ENCODE peak calls at places on chromosome 17, in ten cellular contexts. A, H, Q, C, K, G, D, X, R and P are unnamed samples.

GRCh38 chr17:17403899-17404576 is 72.8 kb upstream of the MED9 start:
- DNase-seq in A (no peak), H (no peak), Q (no peak), C (no peak), K (no peak), G (no peak), D (peak; percentile 45), X (no peak), R (no peak), P (no peak)

GRCh38 chr17:81030726-81031570 is 4.0 kb upstream of the BAIAP2 start:
- DNase-seq in A (no peak), H (no peak), Q (no peak), C (peak; percentile 86), K (peak; percentile 64), G (peak; percentile 67), D (peak; percentile 70), X (peak; percentile 33), R (no peak), P (no peak)

GRCh38 chr17:77608431-77608830 is 350.1 kb upstream of the TNRC6C start:
- DNase-seq in A (no peak), H (no peak), Q (no peak), C (no peak), K (no peak), G (no peak), D (no peak), X (no peak), R (no peak), P (no peak)

GRCh38 chr17:55417411-55418268 is 4.0 kb downstream of the MMD start:
- DNase-seq in A (no peak), H (no peak), Q (no peak), C (no peak), K (no peak), G (no peak), D (no peak), X (no peak), R (no peak), P (no peak)

GRCh38 chr17:45310380-45311324 is 6.2 kb downstream of the MAP3K14 start:
- DNase-seq in A (peak; percentile 87), H (no peak), Q (no peak), C (peak; percentile 54), K (no peak), G (no peak), D (peak; percentile 84), X (no peak), R (no peak), P (no peak)

GRCh38 chr17:44065668-44066203 is 735 bp downstream of the LSM12 start:
- DNase-seq in A (no peak), H (no peak), Q (no peak), C (no peak), K (no peak), G (no peak), D (no peak), X (no peak), R (no peak), P (no peak)

GRCh38 chr17:44220211-44221071 is 966 bp upstream of the UBTF start:
- DNase-seq in A (peak; percentile 52), H (peak; percentile 64), Q (no peak), C (no peak), K (peak; percentile 75), G (peak; percentile 77), D (peak; percentile 42), X (peak; percentile 61), R (no peak), P (no peak)

GRCh38 chr17:67555855-67556254 is 161.9 kb upstream of the NOL11 start:
- DNase-seq in A (no peak), H (no peak), Q (no peak), C (no peak), K (no peak), G (peak; percentile 28), D (no peak), X (no peak), R (no peak), P (no peak)

DNA sequence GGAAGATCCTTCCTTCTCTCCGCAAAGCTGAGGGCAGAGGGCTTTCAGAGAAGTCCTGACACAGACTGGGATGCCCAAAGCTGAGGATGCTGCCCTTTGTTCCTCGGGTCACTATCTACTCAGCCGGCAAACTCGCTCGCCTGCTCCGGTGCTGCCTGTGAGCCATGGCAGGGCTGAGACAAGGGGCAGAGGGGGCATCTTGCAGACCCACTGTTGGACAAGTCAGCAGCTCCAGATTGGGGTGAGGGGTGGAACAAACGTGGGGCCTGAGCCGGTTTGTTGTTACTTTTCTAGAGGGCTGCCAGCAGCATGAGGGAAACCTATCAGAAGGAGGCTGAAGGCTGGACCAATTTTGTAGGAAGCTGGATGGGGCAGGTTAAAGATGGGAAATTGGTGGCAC is 47.1 kb upstream of the PIK3R6 start:
- DNase-seq in A (no peak), H (no peak), Q (no peak), C (no peak), K (no peak), G (no peak), D (no peak), X (no peak), R (no peak), P (no peak)
- TF ChIP-seq EP300 in A (no peak), H (no peak), Q (no peak), C (no peak), K (no peak), G (no peak), D (no peak), X (no peak), R (no peak), P (no peak)

GRCh38 chr17:39208136-39208535 is 8.1 kb downstream of the RPL19 start:
- DNase-seq in A (no peak), H (no peak), Q (no peak), C (peak; percentile 59), K (no peak), G (no peak), D (no peak), X (no peak), R (no peak), P (no peak)

GRCh38 chr17:39212200-39212810 is 12.2 kb downstream of the RPL19 start:
- DNase-seq in A (no peak), H (no peak), Q (no peak), C (no peak), K (no peak), G (no peak), D (no peak), X (no peak), R (no peak), P (no peak)

GRCh38 chr17:39210093-39210434 is 10.0 kb downstream of the RPL19 start:
- DNase-seq in A (no peak), H (no peak), Q (no peak), C (no peak), K (no peak), G (no peak), D (no peak), X (no peak), R (no peak), P (no peak)

GRCh38 chr17:39208893-39209292 is 8.8 kb downstream of the RPL19 start:
- DNase-seq in A (peak; percentile 36), H (peak; percentile 54), Q (no peak), C (peak; percentile 71), K (no peak), G (no peak), D (peak; percentile 71), X (no peak), R (no peak), P (no peak)

DNA sequence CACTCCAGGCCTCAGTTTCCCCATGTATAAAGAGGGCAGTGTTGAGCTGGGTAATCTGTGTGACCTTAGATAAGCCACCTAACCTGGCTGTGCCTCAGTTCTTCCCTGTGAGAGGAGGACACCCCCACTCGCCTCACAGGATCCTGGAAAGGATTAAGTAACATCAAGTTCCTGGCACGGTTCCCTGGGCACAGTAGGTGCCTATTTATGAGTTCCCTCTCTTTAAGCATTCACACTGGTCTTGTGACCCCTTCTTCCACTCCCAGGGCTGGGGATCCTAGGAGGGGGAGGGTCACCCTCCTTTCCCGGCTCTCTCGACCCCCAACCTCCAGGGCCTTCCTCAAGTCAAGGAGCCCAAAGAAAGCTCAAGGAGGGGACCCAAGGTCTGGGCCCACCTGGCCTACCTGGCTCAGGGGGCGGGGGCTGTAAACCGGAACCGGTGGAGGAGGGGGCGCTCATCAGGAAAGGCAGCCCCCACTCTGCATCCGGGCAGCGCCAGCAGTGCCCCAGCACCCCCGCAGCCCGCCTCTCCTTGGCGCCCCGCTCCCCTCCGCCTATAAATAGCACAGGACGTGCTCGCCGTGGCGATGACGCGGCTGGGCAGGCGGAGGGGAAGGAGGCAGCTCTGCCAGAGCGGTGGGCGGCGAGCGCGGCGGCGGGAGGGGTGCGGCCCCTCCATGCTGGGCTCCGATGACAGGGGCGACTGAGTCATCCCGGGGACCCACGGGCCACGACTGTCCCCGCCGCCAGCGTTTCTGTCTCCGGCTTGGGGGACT is 9.4 kb downstream of the RPL19 start:
- DNase-seq in A (peak; percentile 67), H (no peak), Q (peak; percentile 37), C (peak; percentile 92), K (peak; percentile 85), G (peak; percentile 95), D (peak; percentile 70), X (peak; percentile 83), R (no peak), P (no peak)
- TF ChIP-seq POLR2A in A (no peak), H (no peak), Q (no peak), C (peak; percentile 79), K (no peak), G (no peak), D (no peak), X (no peak), R (peak; percentile 41), P (no peak)

GRCh38 chr17:1484060-1484535 is 8.4 kb downstream of the MYO1C start:
- DNase-seq in A (no peak), H (no peak), Q (no peak), C (no peak), K (peak; percentile 79), G (no peak), D (no peak), X (peak; percentile 59), R (no peak), P (no peak)

GRCh38 chr17:1485311-1485747 is 7.2 kb downstream of the MYO1C start:
- DNase-seq in A (peak; percentile 39), H (peak; percentile 65), Q (no peak), C (peak; percentile 37), K (peak; percentile 80), G (no peak), D (peak; percentile 60), X (peak; percentile 70), R (no peak), P (no peak)

GRCh38 chr17:1484586-1485310 is 7.7 kb downstream of the MYO1C start:
- DNase-seq in A (peak; percentile 69), H (peak; percentile 75), Q (no peak), C (peak; percentile 81), K (peak; percentile 79), G (peak; percentile 85), D (peak; percentile 79), X (peak; percentile 67), R (peak; percentile 43), P (no peak)

GRCh38 chr17:1486802-1487695 is 5.4 kb downstream of the MYO1C start:
- DNase-seq in A (peak; percentile 90), H (peak; percentile 92), Q (peak; percentile 72), C (peak; percentile 88), K (peak; percentile 95), G (peak; percentile 96), D (peak; percentile 95), X (peak; percentile 77), R (peak; percentile 40), P (no peak)

DNA sequence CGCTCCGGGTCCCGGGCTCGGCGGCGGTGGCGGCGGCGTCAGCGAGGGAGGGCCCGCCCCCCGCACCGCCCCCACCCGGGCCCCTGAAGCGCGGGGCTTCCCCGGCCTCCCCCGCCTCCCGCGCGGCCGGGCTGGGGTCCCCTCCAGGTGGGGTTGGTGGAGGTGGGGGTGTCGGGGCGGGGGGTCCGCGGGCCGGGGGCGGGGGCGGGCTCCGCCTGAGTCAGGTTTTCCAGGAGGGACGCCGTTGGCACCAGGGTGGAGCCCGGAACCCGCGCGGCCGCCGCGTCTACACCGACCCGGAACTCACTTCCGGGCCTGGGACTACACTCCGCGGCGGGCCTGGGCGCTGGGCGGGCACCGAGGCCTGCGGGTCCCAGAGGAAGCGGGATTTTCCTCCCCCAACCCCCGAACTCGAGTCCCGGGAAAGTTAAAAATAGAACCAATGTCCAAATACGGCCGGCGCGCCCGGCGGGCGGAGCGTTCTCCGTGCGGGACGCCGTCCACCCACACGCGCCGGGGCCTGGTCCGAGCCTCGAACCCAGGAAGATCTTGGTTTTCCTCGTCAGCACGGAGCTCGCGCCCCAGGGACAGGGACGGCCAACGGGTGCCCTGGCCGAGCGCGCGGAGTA is 6.6 kb downstream of the MYO1C start:
- DNase-seq in A (peak; percentile 73), H (peak; percentile 74), Q (no peak), C (peak; percentile 72), K (peak; percentile 88), G (peak; percentile 89), D (peak; percentile 76), X (peak; percentile 75), R (no peak), P (no peak)
- TF ChIP-seq EP300 in A (no peak), H (no peak), Q (peak; percentile 63), C (no peak), K (no peak), G (no peak), D (no peak), X (no peak), R (no peak), P (no peak)

GRCh38 chr17:42456223-42457106 is 2.2 kb upstream of the ATP6V0A1 start:
- DNase-seq in A (no peak), H (peak; percentile 16), Q (no peak), C (no peak), K (no peak), G (no peak), D (no peak), X (no peak), R (peak; percentile 57), P (no peak)
- TF ChIP-seq POLR2A in A (no peak), H (no peak), Q (no peak), C (peak; percentile 59), K (no peak), G (no peak), D (no peak), X (no peak), R (no peak), P (no peak)